ENCODE peak calls at places on chromosomes 1 and 21, in seven cellular contexts. One of them, this sample, is unnamed.

GRCh38 chr21:28745131-28746055 is 247.3 kb downstream of the LTN1 start:
- DNase-seq in GM03348: peak
- DNase-seq in Daoy: peak
- DNase-seq in myocyte: peak
- DNase-seq in activated CD8-positive, alpha-beta memory T cell treated with anti-CD3 and anti-CD28 coated beads for 1 hour: peak
- DNase-seq in COR-L47: peak
- DNase-seq in effector memory CD8-positive, alpha-beta T cell: peak
- DNase-seq in this sample: peak

GRCh38 chr1:97137862-97138514 is 416.4 kb downstream of the PTBP2 start:
- DNase-seq in myocyte: peak
- DNase-seq in activated CD8-positive, alpha-beta memory T cell treated with anti-CD3 and anti-CD28 coated beads for 1 hour: no peak
- DNase-seq in Daoy: peak
- DNase-seq in effector memory CD8-positive, alpha-beta T cell: peak
- DNase-seq in GM03348: peak
- DNase-seq in COR-L47: peak
- DNase-seq in this sample: peak

GRCh38 chr1:203304391-203304918 is 864 bp upstream of the BTG2 start:
- DNase-seq in effector memory CD8-positive, alpha-beta T cell: no peak
- DNase-seq in activated CD8-positive, alpha-beta memory T cell treated with anti-CD3 and anti-CD28 coated beads for 1 hour: no peak
- DNase-seq in myocyte: no peak
- DNase-seq in Daoy: no peak
- DNase-seq in GM03348: no peak
- DNase-seq in COR-L47: no peak
- DNase-seq in this sample: no peak

GRCh38 chr21:30629173-30629572 is 5.8 kb upstream of the KRTAP20-2 start:
- DNase-seq in COR-L47: no peak
- DNase-seq in myocyte: no peak
- DNase-seq in GM03348: no peak
- DNase-seq in activated CD8-positive, alpha-beta memory T cell treated with anti-CD3 and anti-CD28 coated beads for 1 hour: no peak
- DNase-seq in Daoy: no peak
- DNase-seq in effector memory CD8-positive, alpha-beta T cell: no peak
- DNase-seq in this sample: no peak

GRCh38 chr1:59432531-59433439 is 135.9 kb downstream of the FGGY start:
- DNase-seq in GM03348: no peak
- DNase-seq in Daoy: no peak
- DNase-seq in COR-L47: no peak
- DNase-seq in effector memory CD8-positive, alpha-beta T cell: no peak
- DNase-seq in activated CD8-positive, alpha-beta memory T cell treated with anti-CD3 and anti-CD28 coated beads for 1 hour: no peak
- DNase-seq in myocyte: no peak
- DNase-seq in this sample: no peak

GRCh38 chr21:42991992-42992740 is 17.8 kb downstream of the PKNOX1 start:
- DNase-seq in activated CD8-positive, alpha-beta memory T cell treated with anti-CD3 and anti-CD28 coated beads for 1 hour: no peak
- DNase-seq in COR-L47: no peak
- DNase-seq in GM03348: peak
- DNase-seq in myocyte: peak
- DNase-seq in effector memory CD8-positive, alpha-beta T cell: no peak
- DNase-seq in Daoy: peak
- DNase-seq in this sample: peak

GRCh38 chr1:201515895-201516294 is 9.0 kb upstream of the CSRP1 start:
- DNase-seq in effector memory CD8-positive, alpha-beta T cell: no peak
- DNase-seq in Daoy: peak
- DNase-seq in COR-L47: no peak
- DNase-seq in activated CD8-positive, alpha-beta memory T cell treated with anti-CD3 and anti-CD28 coated beads for 1 hour: no peak
- DNase-seq in GM03348: no peak
- DNase-seq in myocyte: no peak
- DNase-seq in this sample: no peak

GRCh38 chr1:3676581-3677410 is 24.5 kb downstream of the TP73 start:
- DNase-seq in activated CD8-positive, alpha-beta memory T cell treated with anti-CD3 and anti-CD28 coated beads for 1 hour: no peak
- DNase-seq in myocyte: no peak
- DNase-seq in effector memory CD8-positive, alpha-beta T cell: no peak
- DNase-seq in Daoy: no peak
- DNase-seq in GM03348: no peak
- DNase-seq in COR-L47: no peak
- DNase-seq in this sample: no peak

GRCh38 chr1:228870041-228870713 is 134.9 kb downstream of the RHOU start:
- DNase-seq in GM03348: no peak
- DNase-seq in effector memory CD8-positive, alpha-beta T cell: no peak
- DNase-seq in activated CD8-positive, alpha-beta memory T cell treated with anti-CD3 and anti-CD28 coated beads for 1 hour: no peak
- DNase-seq in Daoy: no peak
- DNase-seq in myocyte: no peak
- DNase-seq in COR-L47: no peak
- DNase-seq in this sample: no peak